ENCODE peak calls at places on chromosomes 12 and 14, in four cellular contexts. M is transverse colon, C is brain microvascular endothelial cell, E is cardiac muscle cell. I is an unnamed sample.

GRCh38 chr12:27821259-27821973 is 41.4 kb upstream of the MANSC4 start:
- DNase-seq in C (peak; percentile 85), M (peak; percentile 20), E (peak; percentile 84), I (peak; percentile 93)

GRCh38 chr14:86723254-86723624 is 1193.3 kb downstream of the FLRT2 start:
- DNase-seq in E (no peak), C (no peak), M (no peak), I (no peak)

GRCh38 chr14:81480741-81481140 is 52.9 kb downstream of the SEL1L start:
- DNase-seq in M (no peak), C (no peak), E (no peak), I (no peak)

GRCh38 chr12:32917094-32917611 is 20.6 kb upstream of the PKP2 start:
- DNase-seq in C (peak; percentile 52), M (no peak), E (peak; percentile 75), I (peak; percentile 95)

GRCh38 chr12:3976351-3976938 is 103.2 kb upstream of the PARP11 start:
- DNase-seq in E (no peak), C (no peak), M (no peak), I (no peak)

GRCh38 chr14:64444984-64445845 is 20.1 kb upstream of the AKAP5 start:
- DNase-seq in C (peak; percentile 88), M (peak; percentile 45), E (peak; percentile 93), I (peak; percentile 96)

GRCh38 chr12:104742551-104742961 is 215.5 kb downstream of the SLC41A2 start:
- DNase-seq in E (no peak), M (no peak), C (no peak), I (no peak)

GRCh38 chr12:103909811-103910210 is 20.4 kb upstream of the HSP90B1 start:
- DNase-seq in M (no peak), C (peak; percentile 33), E (peak; percentile 52), I (peak; percentile 69)

GRCh38 chr14:87899228-87899627 is 93.8 kb downstream of the GALC start:
- DNase-seq in C (no peak), M (no peak), E (no peak), I (no peak)

GRCh38 chr14:87468531-87468930 is 524.5 kb downstream of the GALC start:
- DNase-seq in E (no peak), M (no peak), C (no peak), I (no peak)

GRCh38 chr12:52004042-52004648 is 2.6 kb upstream of the TAMALIN start:
- DNase-seq in C (peak; percentile 39), E (peak; percentile 70), M (peak; percentile 55), I (peak; percentile 66)

GRCh38 chr12:52041695-52042123 is 9.5 kb upstream of the NR4A1 start:
- DNase-seq in C (no peak), M (no peak), E (peak; percentile 60), I (peak; percentile 53)

GRCh38 chr12:91695964-91696363 is 449.7 kb downstream of the BTG1 start:
- DNase-seq in C (no peak), E (no peak), M (no peak), I (peak; percentile 5)

GRCh38 chr12:120224304-120225199 is 23.6 kb upstream of the RPLP0 start:
- DNase-seq in E (no peak), M (peak; percentile 86), C (no peak), I (peak; percentile 39)

GRCh38 chr12:3046441-3047200 is 30.6 kb upstream of the TSPAN9 start:
- DNase-seq in C (no peak), M (no peak), E (peak; percentile 43), I (no peak)

GRCh38 chr12:123258593-123258992 is 13.1 kb downstream of the CDK2AP1 start:
- DNase-seq in E (no peak), C (no peak), M (no peak), I (no peak)

GRCh38 chr12:54033106-54033979 is 493 bp downstream of the HOXC5 start:
- DNase-seq in M (no peak), E (no peak), C (no peak), I (no peak)

GRCh38 chr12:54033980-54034783 is 1.3 kb downstream of the HOXC5 start:
- DNase-seq in C (no peak), M (no peak), E (no peak), I (no peak)

GRCh38 chr12:54035561-54036377 is 2.9 kb downstream of the HOXC5 start:
- DNase-seq in C (no peak), M (no peak), E (no peak), I (no peak)

GRCh38 chr12:54036620-54037359 is 3.9 kb downstream of the HOXC5 start:
- DNase-seq in E (no peak), C (no peak), M (no peak), I (no peak)

GRCh38 chr12:54034784-54035310 is 2.0 kb downstream of the HOXC5 start:
- DNase-seq in C (no peak), E (no peak), M (no peak), I (no peak)
- H3K4me3 ChIP-seq in C (no peak overlapping the region), E (no peak overlapping the region), M (no peak overlapping the region), I (no peak overlapping the region)

GRCh38 chr14:24506443-24506842 is 1.6 kb downstream of the CMA1 start:
- DNase-seq in M (no peak), E (no peak), C (no peak), I (no peak)
- TF ChIP-seq CTCF in M (no peak), E (no peak), C (no peak), I (no peak)

DNA sequence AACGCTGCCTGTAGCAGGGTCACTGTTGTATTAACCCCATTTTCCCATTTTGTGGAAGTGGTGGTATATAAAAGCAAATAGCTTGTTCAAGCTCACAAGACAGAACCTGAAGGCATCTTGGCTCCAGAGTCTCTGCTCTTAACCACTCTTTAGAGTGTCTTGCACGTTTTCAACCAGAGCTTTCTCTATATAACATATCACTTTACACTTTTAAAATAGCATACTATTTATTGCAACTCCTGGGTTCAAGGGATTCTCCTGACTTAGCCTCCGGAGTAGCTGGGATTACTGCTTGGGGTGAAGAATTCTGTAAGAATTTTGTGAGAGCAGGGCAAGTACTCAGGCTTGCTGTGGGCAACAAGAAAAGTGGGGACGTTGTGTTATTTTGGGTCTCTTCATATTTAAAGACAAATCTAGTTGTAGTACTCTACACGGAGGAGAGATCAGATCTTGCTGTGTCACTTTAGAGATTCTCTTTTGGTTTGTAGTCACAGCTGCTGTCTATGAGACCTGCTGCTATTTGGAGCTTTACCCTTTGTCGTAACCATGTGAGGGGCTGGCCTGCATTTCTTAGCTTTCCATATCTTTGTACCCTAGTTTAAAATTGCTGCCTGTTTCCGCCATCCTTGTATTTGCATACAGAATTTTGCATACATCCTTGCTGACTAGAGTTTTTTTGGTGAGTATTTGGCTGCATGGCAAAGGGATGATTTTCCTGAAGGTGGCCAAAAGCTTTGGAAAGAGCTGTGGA is 40.7 kb downstream of the WDR20 start:
- DNase-seq in M (no peak), E (no peak), C (no peak), I (no peak)
- H3K4me3 ChIP-seq in M (no peak overlapping the region), E (no peak overlapping the region), C (no peak overlapping the region), I (no peak overlapping the region)

DNA sequence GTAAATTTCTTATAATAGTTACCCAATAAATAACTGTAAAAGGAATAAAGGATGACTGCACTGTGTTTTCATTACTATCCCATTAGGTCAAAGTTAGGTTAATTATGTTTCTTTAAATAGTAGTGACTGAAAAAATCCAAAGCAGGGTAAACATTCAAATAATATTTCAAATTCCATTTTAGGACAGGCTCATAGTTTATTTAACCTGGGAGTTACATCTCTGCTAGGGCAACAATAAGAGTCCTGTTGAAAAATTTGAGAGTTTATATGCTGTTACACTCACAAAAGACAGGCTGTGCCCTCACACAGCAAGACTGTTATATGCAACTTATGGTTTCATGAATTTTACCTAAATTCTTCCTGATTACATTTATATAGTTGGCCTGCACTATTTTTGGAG is 8.0 kb downstream of the ERP27 start:
- DNase-seq in M (no peak), C (peak; percentile 23), E (no peak), I (peak; percentile 75)
- TF ChIP-seq CTCF in M (no peak), C (no peak), E (no peak), I (peak; percentile 50)

GRCh38 chr12:116736962-116737773 is 701 bp downstream of the SPRING1 start:
- DNase-seq in M (peak; percentile 26), C (no peak), E (no peak), I (no peak)

GRCh38 chr12:116735951-116736599 is 1.8 kb downstream of the SPRING1 start:
- DNase-seq in M (peak; percentile 43), E (no peak), C (no peak), I (no peak)

GRCh38 chr12:116739381-116739887 is 1.3 kb downstream of the RNFT2 start:
- DNase-seq in M (no peak), C (no peak), E (no peak), I (no peak)

GRCh38 chr12:116735084-116735483 is 2.8 kb downstream of the SPRING1 start:
- DNase-seq in M (no peak), C (no peak), E (no peak), I (no peak)

DNA sequence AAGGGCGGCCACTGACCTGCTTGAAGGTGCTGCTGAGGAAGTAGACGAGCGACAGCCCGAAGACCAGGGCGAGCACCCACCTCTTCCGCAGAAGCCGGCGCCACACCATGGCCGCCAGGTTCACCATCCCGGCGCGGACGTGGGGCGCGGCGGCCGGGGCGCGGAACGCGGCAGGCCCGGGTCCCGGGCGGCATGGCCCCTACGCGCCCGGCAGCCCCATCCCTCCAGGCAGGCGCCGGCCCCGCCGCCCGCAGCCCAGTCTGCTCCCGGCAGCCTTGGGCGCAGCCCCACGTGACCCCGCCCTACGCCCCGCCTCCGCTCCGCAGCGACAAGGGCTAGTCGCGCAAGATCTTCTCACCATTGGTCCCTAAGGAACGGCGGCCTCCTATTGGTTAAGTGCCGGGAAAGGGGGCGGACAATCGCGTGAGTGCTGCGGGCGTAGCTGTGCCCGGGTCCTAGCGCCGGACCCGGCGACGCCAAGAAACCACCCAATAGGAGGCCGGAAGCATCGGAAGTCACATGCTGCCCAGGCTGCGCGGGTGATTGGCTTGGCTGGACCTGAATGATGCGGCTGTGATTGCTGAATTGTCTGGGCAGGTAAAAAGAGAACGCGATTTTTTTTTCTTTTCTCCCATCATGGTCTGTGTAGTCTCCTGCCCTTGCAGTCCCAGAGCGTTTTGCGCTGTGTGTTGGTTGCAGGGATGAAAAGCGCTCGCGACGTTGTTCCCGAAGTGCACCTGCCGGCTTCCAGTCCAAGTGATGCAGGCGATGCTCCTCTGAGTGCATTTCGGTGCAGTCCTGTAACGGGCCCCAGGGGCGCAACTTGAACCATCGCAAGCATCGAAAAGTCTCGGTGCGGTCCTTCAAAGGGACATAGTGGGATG is at the start of the genes RNFT2 and SPRING1:
- DNase-seq in C (peak; percentile 99), M (peak; percentile 99), E (peak; percentile 100), I (peak; percentile 100)
- H3K4me3 ChIP-seq in C (peak within 1 kb of the TSS; percentile 89), M (peak within 1 kb of the TSS; percentile 100), E (peak within 1 kb of the TSS; percentile 99), I (peak within 1 kb of the TSS; percentile 87)

GRCh38 chr14:100662850-100663527 is 63.7 kb upstream of the DLK1 start:
- DNase-seq in C (peak; percentile 54), E (peak; percentile 71), M (peak; percentile 75), I (peak; percentile 76)

GRCh38 chr14:100665518-100666032 is 61.1 kb upstream of the DLK1 start:
- DNase-seq in M (peak; percentile 75), C (no peak), E (no peak), I (no peak)

GRCh38 chr14:100664841-100665425 is 61.8 kb upstream of the DLK1 start:
- DNase-seq in E (peak; percentile 67), C (no peak), M (no peak), I (peak; percentile 58)

GRCh38 chr14:100664234-100664633 is 62.5 kb upstream of the DLK1 start:
- DNase-seq in E (no peak), C (no peak), M (no peak), I (no peak)

GRCh38 chr14:100663528-100664052 is 63.1 kb upstream of the DLK1 start:
- DNase-seq in C (no peak), E (no peak), M (no peak), I (no peak)
- TF ChIP-seq CTCF in C (no peak), E (no peak), M (no peak), I (no peak)

I was measured in choroid plexus epithelial cell.